ENCODE peak calls at places on chromosomes 4 and X, in eight cellular contexts. D is mesendoderm, R is NCI-H1694, F is iris pigment epithelial cell, G is Calu3, Y is mammary epithelial cell, H is EL, Z is pancreas. M is an unnamed sample.

GRCh38 chr4:151031831-151032605 is 16.9 kb upstream of the LRBA start:
- DNase-seq in D (no peak), R (no peak), F (peak; percentile 73), G (no peak), Y (peak; percentile 73), H (peak; percentile 61), Z (no peak), M (no peak)

GRCh38 chr4:211033-211511 is 86.8 kb downstream of the ZNF718 start:
- DNase-seq in D (no peak), R (no peak), F (no peak), G (no peak), Y (no peak), H (no peak), Z (no peak), M (no peak)

GRCh38 chr4:38114435-38114834 is 154.2 kb downstream of the PTTG2 start:
- DNase-seq in D (no peak), R (no peak), F (no peak), G (no peak), Y (no peak), H (no peak), Z (no peak), M (no peak)

GRCh38 chrX:100687128-100687527 is 43.1 kb downstream of the SRPX2 start:
- DNase-seq in D (no peak), R (no peak), F (no peak), G (no peak), Y (no peak), H (no peak), Z (no peak), M (no peak)

GRCh38 chrX:15751160-15751819 is 13.2 kb downstream of the CA5B start:
- DNase-seq in D (no peak), R (no peak), F (no peak), G (no peak), Y (peak; percentile 32), H (peak; percentile 57), Z (no peak), M (no peak)

GRCh38 chrX:26414534-26414933 is 198.6 kb downstream of the MAGEB5 start:
- DNase-seq in D (peak; percentile 79), R (no peak), F (no peak), G (no peak), Y (no peak), H (no peak), Z (no peak), M (no peak)

GRCh38 chr4:65508169-65508568 is 162.1 kb downstream of the EPHA5 start:
- DNase-seq in D (no peak), R (no peak), F (peak; percentile 89), G (no peak), Y (peak; percentile 88), H (peak; percentile 79), Z (no peak), M (no peak)

GRCh38 chrX:126165721-126166401 is at the start of gene DCAF12L2:
- DNase-seq in D (peak; percentile 45), R (no peak), F (peak; percentile 1), G (no peak), Y (no peak), H (no peak), Z (peak; percentile 66), M (no peak)

GRCh38 chr4:168408620-168409019 is 71.7 kb downstream of the DDX60L start:
- DNase-seq in D (no peak), R (peak; percentile 79), F (peak; percentile 93), G (no peak), Y (peak; percentile 88), H (peak; percentile 94), Z (no peak), M (no peak)

GRCh38 chr4:119493419-119493818 is 135.2 kb downstream of the PDE5A start:
- DNase-seq in D (no peak), R (no peak), F (no peak), G (no peak), Y (peak; percentile 9), H (no peak), Z (no peak), M (no peak)

GRCh38 chr4:76951333-76952033 is 1.9 kb downstream of the SEPTIN11 start:
- DNase-seq in D (no peak), R (no peak), F (no peak), G (no peak), Y (no peak), H (peak; percentile 21), Z (no peak), M (no peak)

GRCh38 chrX:68832101-68832416 is 3.2 kb downstream of the EFNB1 start:
- DNase-seq in D (peak; percentile 58), R (no peak), F (peak; percentile 89), G (no peak), Y (peak; percentile 58), H (peak; percentile 68), Z (no peak), M (no peak)

GRCh38 chr4:94639298-94639697 is 118.5 kb upstream of the BMPR1B start:
- DNase-seq in D (no peak), R (no peak), F (no peak), G (no peak), Y (no peak), H (no peak), Z (no peak), M (no peak)

GRCh38 chr4:165662341-165662740 is 210.7 kb upstream of the TLL1 start:
- DNase-seq in D (no peak), R (no peak), F (no peak), G (no peak), Y (no peak), H (no peak), Z (no peak), M (no peak)

GRCh38 chr4:184287697-184288255 is 70.1 kb upstream of the ENPP6 start:
- DNase-seq in D (peak; percentile 23), R (no peak), F (peak; percentile 71), G (peak; percentile 66), Y (peak; percentile 50), H (peak; percentile 40), Z (no peak), M (no peak)

GRCh38 chr4:27973056-27973455 is 1112.4 kb downstream of the STIM2 start:
- DNase-seq in D (no peak), R (no peak), F (peak; percentile 20), G (no peak), Y (no peak), H (no peak), Z (no peak), M (no peak)

GRCh38 chr4:77958897-77959296 is 96.3 kb downstream of the MRPL1 start:
- DNase-seq in D (no peak), R (no peak), F (no peak), G (no peak), Y (no peak), H (no peak), Z (no peak), M (no peak)

GRCh38 chr4:103996059-103996458 is 276.3 kb upstream of the TACR3 start:
- DNase-seq in D (peak; percentile 77), R (peak; percentile 43), F (peak; percentile 1), G (no peak), Y (peak; percentile 58), H (no peak), Z (no peak), M (peak; percentile 9)

GRCh38 chr4:4358093-4358840 is 28.6 kb upstream of the NSG1 start:
- DNase-seq in D (no peak), R (no peak), F (no peak), G (no peak), Y (no peak), H (no peak), Z (no peak), M (no peak)

GRCh38 chr4:158845166-158846041 is 76.6 kb downstream of the FNIP2 start:
- DNase-seq in D (peak; percentile 76), R (no peak), F (no peak), G (no peak), Y (no peak), H (no peak), Z (no peak), M (peak; percentile 22)

GRCh38 chr4:15253346-15253745 is 174.5 kb upstream of the C1QTNF7 start:
- DNase-seq in D (no peak), R (no peak), F (no peak), G (no peak), Y (no peak), H (no peak), Z (no peak), M (no peak)

M was measured in iPS DF 6.9.